ENCODE peak calls at places on chromosomes 2 and 18, in nine cellular contexts. One of them, this sample, is unnamed.

GRCh38 chr18:8960740-8961657 is 141.5 kb upstream of the NDUFV2 start:
- DNase-seq in IMR-90: peak; percentile 86
- DNase-seq in right lobe of liver: no peak
- DNase-seq in heart right ventricle: no peak
- DNase-seq in coronary artery: no peak
- DNase-seq in fibroblast of lung: peak; percentile 90
- DNase-seq in A549: peak; percentile 71
- DNase-seq in iPS DF 6.9: no peak
- DNase-seq in AG10803: peak; percentile 74
- DNase-seq in this sample: no peak

GRCh38 chr18:32092422-32093105 is 890 bp downstream of the RNF138 start:
- DNase-seq in iPS DF 6.9: peak; percentile 84
- DNase-seq in coronary artery: peak; percentile 99
- DNase-seq in right lobe of liver: peak; percentile 100
- DNase-seq in heart right ventricle: peak; percentile 99
- DNase-seq in A549: peak; percentile 79
- DNase-seq in AG10803: peak; percentile 96
- DNase-seq in IMR-90: peak; percentile 94
- DNase-seq in fibroblast of lung: peak; percentile 95
- DNase-seq in this sample: peak; percentile 97

GRCh38 chr2:1881998-1882397 is 137.7 kb upstream of the PXDN start:
- DNase-seq in IMR-90: no peak
- DNase-seq in coronary artery: no peak
- DNase-seq in AG10803: no peak
- DNase-seq in right lobe of liver: no peak
- DNase-seq in heart right ventricle: no peak
- DNase-seq in iPS DF 6.9: no peak
- DNase-seq in A549: no peak
- DNase-seq in fibroblast of lung: no peak
- DNase-seq in this sample: no peak

GRCh38 chr2:235043762-235044500 is 92.1 kb downstream of the SH3BP4 start:
- DNase-seq in right lobe of liver: no peak
- DNase-seq in IMR-90: no peak
- DNase-seq in iPS DF 6.9: no peak
- DNase-seq in heart right ventricle: no peak
- DNase-seq in fibroblast of lung: no peak
- DNase-seq in A549: no peak
- DNase-seq in AG10803: no peak
- DNase-seq in coronary artery: peak; percentile 68
- DNase-seq in this sample: no peak

GRCh38 chr2:222518570-222519381 is 94.4 kb downstream of the SGPP2 start:
- DNase-seq in A549: no peak
- DNase-seq in IMR-90: no peak
- DNase-seq in iPS DF 6.9: no peak
- DNase-seq in coronary artery: no peak
- DNase-seq in heart right ventricle: no peak
- DNase-seq in right lobe of liver: no peak
- DNase-seq in AG10803: peak; percentile 91
- DNase-seq in fibroblast of lung: peak; percentile 77
- DNase-seq in this sample: peak; percentile 26

GRCh38 chr2:73172963-73173362 is 29.4 kb upstream of the NOTO start:
- DNase-seq in heart right ventricle: no peak
- DNase-seq in A549: no peak
- DNase-seq in right lobe of liver: no peak
- DNase-seq in IMR-90: peak; percentile 69
- DNase-seq in iPS DF 6.9: no peak
- DNase-seq in AG10803: peak; percentile 17
- DNase-seq in coronary artery: no peak
- DNase-seq in fibroblast of lung: peak; percentile 59
- DNase-seq in this sample: no peak

GRCh38 chr18:70376137-70376913 is 87.5 kb downstream of the SOCS6 start:
- DNase-seq in iPS DF 6.9: no peak
- DNase-seq in IMR-90: no peak
- DNase-seq in A549: no peak
- DNase-seq in coronary artery: no peak
- DNase-seq in heart right ventricle: no peak
- DNase-seq in AG10803: no peak
- DNase-seq in right lobe of liver: no peak
- DNase-seq in fibroblast of lung: no peak
- DNase-seq in this sample: no peak

GRCh38 chr2:84537251-84537650 is 21.0 kb downstream of the DNAH6 start:
- DNase-seq in heart right ventricle: no peak
- DNase-seq in iPS DF 6.9: no peak
- DNase-seq in fibroblast of lung: no peak
- DNase-seq in A549: no peak
- DNase-seq in AG10803: peak; percentile 17
- DNase-seq in right lobe of liver: no peak
- DNase-seq in coronary artery: no peak
- DNase-seq in IMR-90: peak; percentile 2
- DNase-seq in this sample: no peak

GRCh38 chr2:230957756-230958391 is 32.8 kb upstream of the GPR55 start:
- DNase-seq in AG10803: no peak
- DNase-seq in coronary artery: no peak
- DNase-seq in A549: no peak
- DNase-seq in fibroblast of lung: no peak
- DNase-seq in iPS DF 6.9: no peak
- DNase-seq in heart right ventricle: no peak
- DNase-seq in IMR-90: no peak
- DNase-seq in right lobe of liver: no peak
- DNase-seq in this sample: no peak

GRCh38 chr2:230958803-230959756 is 34.0 kb upstream of the GPR55 start:
- DNase-seq in AG10803: no peak
- DNase-seq in A549: no peak
- DNase-seq in fibroblast of lung: no peak
- DNase-seq in coronary artery: no peak
- DNase-seq in iPS DF 6.9: no peak
- DNase-seq in heart right ventricle: no peak
- DNase-seq in right lobe of liver: no peak
- DNase-seq in IMR-90: no peak
- DNase-seq in this sample: no peak

GRCh38 chr2:230955163-230955779 is 30.2 kb upstream of the GPR55 start:
- DNase-seq in heart right ventricle: no peak
- DNase-seq in iPS DF 6.9: no peak
- DNase-seq in fibroblast of lung: no peak
- DNase-seq in AG10803: no peak
- DNase-seq in A549: no peak
- DNase-seq in IMR-90: no peak
- DNase-seq in coronary artery: no peak
- DNase-seq in right lobe of liver: no peak
- DNase-seq in this sample: no peak

GRCh38 chr2:230954738-230955137 is 29.7 kb upstream of the GPR55 start:
- DNase-seq in right lobe of liver: no peak
- DNase-seq in IMR-90: no peak
- DNase-seq in fibroblast of lung: no peak
- DNase-seq in coronary artery: no peak
- DNase-seq in heart right ventricle: no peak
- DNase-seq in AG10803: no peak
- DNase-seq in iPS DF 6.9: no peak
- DNase-seq in A549: no peak
- DNase-seq in this sample: no peak

DNA sequence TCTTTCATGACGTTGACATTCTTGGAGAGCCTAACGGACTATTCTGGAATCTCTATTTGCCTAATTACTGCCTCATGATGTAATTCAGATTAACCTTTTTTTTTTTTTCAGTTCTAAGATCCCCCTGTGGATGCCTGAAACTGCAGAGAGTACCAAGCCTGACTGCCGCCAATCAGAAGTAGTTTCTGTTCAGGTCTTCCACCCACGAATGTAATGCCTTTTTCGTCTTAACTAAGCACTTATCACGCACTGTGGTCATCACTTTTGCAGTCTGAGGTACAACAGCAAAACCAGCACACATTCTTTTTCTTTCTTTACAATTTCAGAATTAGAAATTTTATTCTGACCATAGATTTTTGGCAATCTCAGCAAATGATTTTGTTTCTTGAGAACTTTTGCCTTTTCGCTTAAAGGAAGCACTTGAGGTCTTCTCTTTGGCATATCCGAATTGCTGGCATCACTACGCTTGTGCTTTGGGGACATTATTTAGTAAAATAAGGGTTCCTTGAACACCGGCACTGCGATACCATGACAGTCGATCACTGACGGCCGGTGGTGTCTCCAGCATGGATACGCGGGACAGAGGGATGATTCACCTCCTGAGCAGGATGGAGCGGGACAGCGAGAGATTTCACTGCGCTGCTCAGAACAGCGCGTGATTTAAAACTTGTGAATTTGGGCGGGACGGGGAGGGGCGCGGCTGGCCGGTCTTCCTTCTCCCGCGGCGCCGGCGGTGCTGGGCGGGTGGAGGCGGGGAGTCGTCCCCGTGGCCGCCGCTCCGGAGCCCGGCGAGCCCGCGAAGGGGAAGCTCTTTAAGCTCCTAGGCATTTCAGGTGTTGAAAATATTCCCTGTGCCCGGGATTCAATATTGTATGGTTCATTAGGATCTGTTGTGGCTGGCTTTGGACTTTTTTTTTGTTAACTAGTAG is 32.0 kb upstream of the GPR55 start:
- DNase-seq in heart right ventricle: no peak
- DNase-seq in coronary artery: no peak
- DNase-seq in A549: peak; percentile 73
- DNase-seq in fibroblast of lung: peak; percentile 65
- DNase-seq in iPS DF 6.9: no peak
- DNase-seq in right lobe of liver: no peak
- DNase-seq in AG10803: peak; percentile 34
- DNase-seq in IMR-90: peak; percentile 49
- DNase-seq in this sample: peak; percentile 45
- H3K4me3 ChIP-seq in heart right ventricle: peak overlapping the region; percentile 23
- H3K4me3 ChIP-seq in coronary artery: peak overlapping the region; percentile 61
- H3K4me3 ChIP-seq in A549: peak overlapping the region; percentile 43
- H3K4me3 ChIP-seq in fibroblast of lung: peak overlapping the region; percentile 52
- H3K4me3 ChIP-seq in iPS DF 6.9: peak overlapping the region; percentile 9
- H3K4me3 ChIP-seq in right lobe of liver: peak overlapping the region; percentile 1
- H3K4me3 ChIP-seq in AG10803: peak overlapping the region; percentile 45
- H3K4me3 ChIP-seq in IMR-90: peak overlapping the region; percentile 9
- H3K4me3 ChIP-seq in this sample: peak overlapping the region; percentile 39

GRCh38 chr2:226611944-226612318 is 187.7 kb downstream of the IRS1 start:
- DNase-seq in coronary artery: no peak
- DNase-seq in IMR-90: peak; percentile 79
- DNase-seq in fibroblast of lung: peak; percentile 94
- DNase-seq in right lobe of liver: no peak
- DNase-seq in heart right ventricle: no peak
- DNase-seq in iPS DF 6.9: no peak
- DNase-seq in A549: no peak
- DNase-seq in AG10803: peak; percentile 26
- DNase-seq in this sample: peak; percentile 25

GRCh38 chr2:226607379-226607778 is 192.2 kb downstream of the IRS1 start:
- DNase-seq in right lobe of liver: no peak
- DNase-seq in coronary artery: no peak
- DNase-seq in IMR-90: peak; percentile 76
- DNase-seq in fibroblast of lung: peak; percentile 92
- DNase-seq in AG10803: peak; percentile 53
- DNase-seq in A549: no peak
- DNase-seq in iPS DF 6.9: no peak
- DNase-seq in heart right ventricle: no peak
- DNase-seq in this sample: peak; percentile 46

GRCh38 chr2:226609361-226609760 is 190.3 kb downstream of the IRS1 start:
- DNase-seq in heart right ventricle: no peak
- DNase-seq in right lobe of liver: no peak
- DNase-seq in coronary artery: no peak
- DNase-seq in A549: no peak
- DNase-seq in iPS DF 6.9: no peak
- DNase-seq in fibroblast of lung: peak; percentile 92
- DNase-seq in AG10803: peak; percentile 85
- DNase-seq in IMR-90: peak; percentile 96
- DNase-seq in this sample: peak; percentile 81

GRCh38 chr2:226608393-226608955 is 191.1 kb downstream of the IRS1 start:
- DNase-seq in iPS DF 6.9: no peak
- DNase-seq in coronary artery: no peak
- DNase-seq in IMR-90: no peak
- DNase-seq in AG10803: no peak
- DNase-seq in right lobe of liver: no peak
- DNase-seq in A549: no peak
- DNase-seq in fibroblast of lung: no peak
- DNase-seq in heart right ventricle: no peak
- DNase-seq in this sample: no peak

GRCh38 chr2:226611196-226611943 is 188.2 kb downstream of the IRS1 start:
- DNase-seq in coronary artery: no peak
- DNase-seq in heart right ventricle: no peak
- DNase-seq in iPS DF 6.9: no peak
- DNase-seq in right lobe of liver: no peak
- DNase-seq in AG10803: no peak
- DNase-seq in fibroblast of lung: no peak
- DNase-seq in IMR-90: no peak
- DNase-seq in A549: no peak
- DNase-seq in this sample: no peak
- H3K4me3 ChIP-seq in coronary artery: no peak overlapping the region
- H3K4me3 ChIP-seq in heart right ventricle: no peak overlapping the region
- H3K4me3 ChIP-seq in iPS DF 6.9: no peak overlapping the region
- H3K4me3 ChIP-seq in right lobe of liver: no peak overlapping the region
- H3K4me3 ChIP-seq in AG10803: no peak overlapping the region
- H3K4me3 ChIP-seq in fibroblast of lung: no peak overlapping the region
- H3K4me3 ChIP-seq in IMR-90: no peak overlapping the region
- H3K4me3 ChIP-seq in A549: no peak overlapping the region
- H3K4me3 ChIP-seq in this sample: no peak overlapping the region

DNA sequence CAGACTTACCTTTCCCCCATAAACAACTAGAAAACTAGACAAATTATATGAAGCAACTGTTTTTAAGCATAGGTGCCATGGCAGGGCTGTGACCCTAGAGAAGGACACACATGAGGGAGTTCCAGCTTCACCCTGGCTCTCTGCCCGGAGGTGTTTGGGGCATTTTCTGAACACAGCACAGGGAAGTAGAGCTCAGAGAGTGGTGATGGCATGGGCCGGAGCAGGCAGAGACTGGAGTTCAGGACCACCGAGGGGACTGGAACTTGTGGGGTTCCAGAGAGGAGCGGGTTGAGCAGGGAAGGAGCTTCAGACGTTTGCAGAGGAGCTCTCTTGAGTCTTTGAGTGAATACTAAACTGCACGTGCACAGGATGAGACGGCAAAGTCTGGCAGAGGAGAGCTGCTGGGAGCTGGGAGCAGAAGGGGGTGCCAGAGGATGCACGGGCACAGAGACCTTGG is 26.5 kb upstream of the KLF11 start:
- DNase-seq in AG10803: no peak
- DNase-seq in IMR-90: no peak
- DNase-seq in A549: no peak
- DNase-seq in fibroblast of lung: no peak
- DNase-seq in coronary artery: no peak
- DNase-seq in heart right ventricle: no peak
- DNase-seq in iPS DF 6.9: no peak
- DNase-seq in right lobe of liver: peak; percentile 86
- DNase-seq in this sample: no peak
- H3K4me3 ChIP-seq in AG10803: no peak overlapping the region
- H3K4me3 ChIP-seq in IMR-90: no peak overlapping the region
- H3K4me3 ChIP-seq in A549: no peak overlapping the region
- H3K4me3 ChIP-seq in fibroblast of lung: no peak overlapping the region
- H3K4me3 ChIP-seq in coronary artery: no peak overlapping the region
- H3K4me3 ChIP-seq in heart right ventricle: no peak overlapping the region
- H3K4me3 ChIP-seq in iPS DF 6.9: no peak overlapping the region
- H3K4me3 ChIP-seq in right lobe of liver: no peak overlapping the region
- H3K4me3 ChIP-seq in this sample: no peak overlapping the region

DNA sequence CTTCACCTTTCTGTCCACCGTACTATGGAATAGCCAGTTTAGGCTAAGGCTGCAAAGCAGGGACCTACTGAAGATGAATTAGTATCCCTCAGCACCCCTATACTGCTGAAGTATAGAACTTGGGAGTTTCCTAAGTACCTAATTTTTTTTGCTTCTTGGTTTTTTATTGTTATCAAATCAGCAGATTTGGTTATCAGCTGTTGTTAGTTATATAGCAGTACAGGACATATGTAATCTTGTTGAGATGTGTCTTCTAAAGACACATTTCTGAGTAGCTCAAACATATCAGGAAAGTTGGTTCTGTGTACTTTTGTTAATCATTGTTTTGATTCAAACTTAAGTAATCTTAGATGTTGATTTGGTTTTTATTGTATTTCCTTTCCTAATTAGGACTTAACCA is 5.2 kb downstream of the MYL12A start:
- DNase-seq in fibroblast of lung: no peak
- DNase-seq in iPS DF 6.9: no peak
- DNase-seq in AG10803: no peak
- DNase-seq in IMR-90: no peak
- DNase-seq in A549: no peak
- DNase-seq in right lobe of liver: no peak
- DNase-seq in coronary artery: no peak
- DNase-seq in heart right ventricle: no peak
- DNase-seq in this sample: no peak
- H3K4me3 ChIP-seq in fibroblast of lung: no peak overlapping the region
- H3K4me3 ChIP-seq in iPS DF 6.9: no peak overlapping the region
- H3K4me3 ChIP-seq in AG10803: no peak overlapping the region
- H3K4me3 ChIP-seq in IMR-90: no peak overlapping the region
- H3K4me3 ChIP-seq in A549: no peak overlapping the region
- H3K4me3 ChIP-seq in right lobe of liver: no peak overlapping the region
- H3K4me3 ChIP-seq in coronary artery: no peak overlapping the region
- H3K4me3 ChIP-seq in heart right ventricle: peak overlapping the region; percentile 14
- H3K4me3 ChIP-seq in this sample: no peak overlapping the region